ENCODE peak calls at places on chromosomes 3 and 15, in four cellular contexts. One of them, this sample, is unnamed.

GRCh38 chr3:152922554-152922953 is 87.6 kb downstream of the P2RY1 start:
- DNase-seq in K562: no peak
- DNase-seq in HepG2: no peak
- DNase-seq in GM12878: no peak
- DNase-seq in this sample: no peak

GRCh38 chr15:33309602-33310276 is 1.0 kb upstream of the RYR3 start:
- DNase-seq in K562: no peak
- DNase-seq in HepG2: no peak
- DNase-seq in GM12878: no peak
- DNase-seq in this sample: peak; percentile 46

GRCh38 chr3:13972679-13973379 is 93.0 kb upstream of the WNT7A start:
- DNase-seq in K562: no peak
- DNase-seq in HepG2: no peak
- DNase-seq in GM12878: no peak
- DNase-seq in this sample: no peak

GRCh38 chr3:116777181-116777840 is 67.7 kb downstream of the TUSC7 start:
- DNase-seq in K562: no peak
- DNase-seq in HepG2: no peak
- DNase-seq in GM12878: no peak
- DNase-seq in this sample: no peak

GRCh38 chr3:140378571-140379340 is 299.1 kb upstream of the TRIM42 start:
- DNase-seq in K562: no peak
- DNase-seq in HepG2: no peak
- DNase-seq in GM12878: no peak
- DNase-seq in this sample: no peak

GRCh38 chr15:62035256-62035908 is 24.9 kb downstream of the VPS13C start:
- DNase-seq in K562: no peak
- DNase-seq in HepG2: no peak
- DNase-seq in GM12878: no peak
- DNase-seq in this sample: no peak

GRCh38 chr15:52997123-52997522 is 207.0 kb upstream of the ONECUT1 start:
- DNase-seq in K562: no peak
- DNase-seq in HepG2: no peak
- DNase-seq in GM12878: no peak
- DNase-seq in this sample: no peak

GRCh38 chr3:39907981-39908380 is 98.6 kb downstream of the MYRIP start:
- DNase-seq in K562: no peak
- DNase-seq in HepG2: no peak
- DNase-seq in GM12878: no peak
- DNase-seq in this sample: no peak

GRCh38 chr3:99699841-99700240 is 61.4 kb downstream of the COL8A1 start:
- DNase-seq in K562: no peak
- DNase-seq in HepG2: no peak
- DNase-seq in GM12878: no peak
- DNase-seq in this sample: no peak

GRCh38 chr3:120198305-120198878 is 86.6 kb downstream of the GPR156 start:
- DNase-seq in K562: no peak
- DNase-seq in HepG2: peak; percentile 8
- DNase-seq in GM12878: no peak
- DNase-seq in this sample: peak; percentile 59

GRCh38 chr3:95923496-95924210 is 890.7 kb upstream of the EPHA6 start:
- DNase-seq in K562: no peak
- DNase-seq in HepG2: no peak
- DNase-seq in GM12878: no peak
- DNase-seq in this sample: peak; percentile 32

GRCh38 chr15:89361451-89362202 is 27.0 kb upstream of the POLG start:
- DNase-seq in K562: peak; percentile 85
- DNase-seq in HepG2: peak; percentile 22
- DNase-seq in GM12878: no peak
- DNase-seq in this sample: peak; percentile 66

GRCh38 chr15:35281515-35281914 is 196.4 kb upstream of the NANOGP8 start:
- DNase-seq in K562: no peak
- DNase-seq in HepG2: no peak
- DNase-seq in GM12878: no peak
- DNase-seq in this sample: no peak

GRCh38 chr15:61339526-61339925 is 110.4 kb upstream of the RORA start:
- DNase-seq in K562: no peak
- DNase-seq in HepG2: no peak
- DNase-seq in GM12878: no peak
- DNase-seq in this sample: no peak

GRCh38 chr3:136194409-136195257 is 1.5 kb downstream of the MSL2 start:
- DNase-seq in K562: no peak
- DNase-seq in HepG2: no peak
- DNase-seq in GM12878: peak; percentile 24
- DNase-seq in this sample: no peak

GRCh38 chr3:136195258-136196063 is 674 bp downstream of the MSL2 start:
- DNase-seq in K562: peak; percentile 62
- DNase-seq in HepG2: peak; percentile 61
- DNase-seq in GM12878: no peak
- DNase-seq in this sample: peak; percentile 82

GRCh38 chr3:136196401-136197158 is 445 bp upstream of the MSL2 start:
- DNase-seq in K562: peak; percentile 90
- DNase-seq in HepG2: peak; percentile 98
- DNase-seq in GM12878: peak; percentile 100
- DNase-seq in this sample: peak; percentile 99

GRCh38 chr3:136196064-136196400 is at the start of gene MSL2:
- DNase-seq in K562: no peak
- DNase-seq in HepG2: no peak
- DNase-seq in GM12878: no peak
- DNase-seq in this sample: no peak

GRCh38 chr3:136193273-136194043 is 2.7 kb downstream of the MSL2 start:
- DNase-seq in K562: no peak
- DNase-seq in HepG2: no peak
- DNase-seq in GM12878: no peak
- DNase-seq in this sample: no peak
- TF ChIP-seq RFX5 in K562: no peak
- TF ChIP-seq RFX5 in HepG2: no peak
- TF ChIP-seq RFX5 in GM12878: no peak
- TF ChIP-seq RFX5 in this sample: no peak

GRCh38 chr15:68054658-68055223 is 626 bp downstream of the PIAS1 start:
- DNase-seq in K562: peak; percentile 80
- DNase-seq in HepG2: peak; percentile 44
- DNase-seq in GM12878: no peak
- DNase-seq in this sample: peak; percentile 71
- TF ChIP-seq RAD21 in K562: no peak
- TF ChIP-seq RAD21 in HepG2: no peak
- TF ChIP-seq RAD21 in GM12878: no peak
- TF ChIP-seq RAD21 in this sample: no peak

GRCh38 chr3:190481779-190482178 is 32.1 kb upstream of the TMEM207 start:
- DNase-seq in K562: no peak
- DNase-seq in HepG2: no peak
- DNase-seq in GM12878: no peak
- DNase-seq in this sample: no peak
- TF ChIP-seq JUNB in K562: no peak
- TF ChIP-seq JUNB in HepG2: no peak
- TF ChIP-seq JUNB in GM12878: no peak
- TF ChIP-seq JUNB in this sample: no peak

DNA sequence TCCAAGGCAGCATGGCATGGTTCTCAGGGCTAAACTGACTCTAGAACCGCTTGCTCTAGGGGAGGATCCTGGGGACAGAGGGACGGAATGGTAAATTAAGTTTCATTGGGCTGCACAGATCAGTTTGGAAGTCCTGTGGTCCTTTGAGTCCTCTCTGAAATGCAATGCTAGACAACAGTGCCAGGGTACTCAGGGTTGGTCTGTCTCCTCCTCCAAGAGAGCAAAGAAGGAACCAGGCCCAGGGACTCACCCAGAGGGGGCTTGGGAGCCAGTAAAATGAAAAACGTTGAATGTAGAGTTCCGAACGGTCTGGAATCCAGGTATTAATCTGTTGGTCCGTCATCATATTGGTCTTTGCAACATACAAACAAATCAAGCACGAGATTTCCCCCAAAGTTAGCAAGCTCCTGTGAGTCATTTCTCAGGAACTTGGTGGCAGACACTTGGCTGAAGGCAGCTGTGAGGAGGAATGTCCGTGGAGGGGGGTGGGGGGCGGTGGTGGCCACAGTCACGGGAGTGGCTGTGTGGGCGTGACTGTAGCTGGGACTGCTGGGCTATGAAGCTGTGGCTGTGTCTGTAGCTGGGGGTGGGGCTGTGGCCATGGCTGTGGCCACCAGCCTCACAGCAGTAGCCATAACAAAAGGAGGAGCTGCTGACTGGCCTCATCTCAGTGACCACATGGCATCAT is 361.0 kb downstream of the SHQ1 start:
- DNase-seq in K562: peak; percentile 80
- DNase-seq in HepG2: peak; percentile 5
- DNase-seq in GM12878: no peak
- DNase-seq in this sample: peak; percentile 40
- TF ChIP-seq RFX5 in K562: no peak
- TF ChIP-seq RFX5 in HepG2: no peak
- TF ChIP-seq RFX5 in GM12878: no peak
- TF ChIP-seq RFX5 in this sample: no peak

GRCh38 chr3:183151716-183152385 is 10.7 kb downstream of the LAMP3 start:
- DNase-seq in K562: no peak
- DNase-seq in HepG2: no peak
- DNase-seq in GM12878: no peak
- DNase-seq in this sample: no peak
- TF ChIP-seq RAD21 in K562: no peak
- TF ChIP-seq RAD21 in HepG2: no peak
- TF ChIP-seq RAD21 in GM12878: no peak
- TF ChIP-seq RAD21 in this sample: no peak

GRCh38 chr3:176974303-176974702 is 223.0 kb downstream of the TBL1XR1 start:
- DNase-seq in K562: no peak
- DNase-seq in HepG2: no peak
- DNase-seq in GM12878: no peak
- DNase-seq in this sample: no peak

GRCh38 chr3:176978441-176978840 is 218.8 kb downstream of the TBL1XR1 start:
- DNase-seq in K562: no peak
- DNase-seq in HepG2: no peak
- DNase-seq in GM12878: no peak
- DNase-seq in this sample: no peak
- TF ChIP-seq JUNB in K562: no peak
- TF ChIP-seq JUNB in HepG2: no peak
- TF ChIP-seq JUNB in GM12878: no peak
- TF ChIP-seq JUNB in this sample: no peak

GRCh38 chr15:51969728-51970127 is 1.9 kb downstream of the LEO1 start:
- DNase-seq in K562: no peak
- DNase-seq in HepG2: no peak
- DNase-seq in GM12878: no peak
- DNase-seq in this sample: no peak
- TF ChIP-seq RFX5 in K562: no peak
- TF ChIP-seq RFX5 in HepG2: no peak
- TF ChIP-seq RFX5 in GM12878: no peak
- TF ChIP-seq RFX5 in this sample: no peak

GRCh38 chr3:123636431-123636841 is 51.6 kb upstream of the HACD2 start:
- DNase-seq in K562: peak; percentile 89
- DNase-seq in HepG2: no peak
- DNase-seq in GM12878: no peak
- DNase-seq in this sample: no peak
- TF ChIP-seq RAD21 in K562: no peak
- TF ChIP-seq RAD21 in HepG2: no peak
- TF ChIP-seq RAD21 in GM12878: no peak
- TF ChIP-seq RAD21 in this sample: no peak